ENCODE peak calls at places on chromosomes 16 and 17, in eight cellular contexts. N is K562, F is tibial artery, V is Calu3, H is progenitor cell of endocrine pancreas, G is nephron progenitor cell, Q is GM20000, E is AG04450. T is an unnamed sample.

GRCh38 chr16:30760160-30760559 is 1.7 kb downstream of the CFAP119 start:
- DNase-seq in N (no peak), F (no peak), V (no peak), H (no peak), G (no peak), Q (no peak), E (no peak), T (no peak)

GRCh38 chr17:39960406-39961053 is 2.3 kb upstream of the GSDMA start:
- DNase-seq in N (no peak), F (no peak), V (peak), H (no peak), G (no peak), Q (no peak), E (no peak), T (no peak)

GRCh38 chr17:41301916-41302901 is at the start of gene KRTAP29-1:
- DNase-seq in N (no peak), F (no peak), V (no peak), H (no peak), G (no peak), Q (no peak), E (no peak), T (no peak)

GRCh38 chr16:60792437-60792836 is 1243.8 kb downstream of the CDH8 start:
- DNase-seq in N (no peak), F (no peak), V (no peak), H (no peak), G (no peak), Q (no peak), E (no peak), T (no peak)

GRCh38 chr17:59777033-59777432 is 69.6 kb downstream of the VMP1 start:
- DNase-seq in N (no peak), F (no peak), V (no peak), H (no peak), G (no peak), Q (no peak), E (no peak), T (no peak)

GRCh38 chr16:29744541-29745101 is 1.2 kb downstream of the C16orf54 start:
- DNase-seq in N (no peak), F (no peak), V (no peak), H (no peak), G (no peak), Q (no peak), E (no peak), T (peak)

GRCh38 chr17:62631936-62632924 is 4.8 kb downstream of the MRC2 start:
- DNase-seq in N (no peak), F (no peak), V (no peak), H (no peak), G (no peak), Q (no peak), E (no peak), T (no peak)

GRCh38 chr17:80774643-80775281 is 216.9 kb upstream of the CHMP6 start:
- DNase-seq in N (no peak), F (no peak), V (no peak), H (no peak), G (no peak), Q (no peak), E (no peak), T (peak)

GRCh38 chr16:21568502-21569189 is 30.7 kb upstream of the METTL9 start:
- DNase-seq in N (no peak), F (no peak), V (no peak), H (no peak), G (no peak), Q (no peak), E (no peak), T (no peak)

GRCh38 chr16:56591377-56592060 is 2.2 kb downstream of the MT3 start:
- DNase-seq in N (no peak), F (no peak), V (no peak), H (no peak), G (no peak), Q (no peak), E (no peak), T (no peak)

GRCh38 chr17:40499551-40500189 is 1.8 kb downstream of the TNS4 start:
- DNase-seq in N (peak), F (peak), V (peak), H (peak), G (peak), Q (no peak), E (no peak), T (no peak)

GRCh38 chr17:19614900-19615299 is 33.7 kb upstream of the ALDH3A2 start:
- DNase-seq in N (no peak), F (no peak), V (no peak), H (no peak), G (no peak), Q (no peak), E (no peak), T (no peak)

GRCh38 chr17:76643553-76644148 is at the start of gene ST6GALNAC1:
- DNase-seq in N (peak), F (no peak), V (peak), H (no peak), G (no peak), Q (no peak), E (no peak), T (no peak)

GRCh38 chr17:65017375-65017774 is 39.2 kb downstream of the GNA13 start:
- DNase-seq in N (no peak), F (no peak), V (no peak), H (no peak), G (no peak), Q (no peak), E (no peak), T (no peak)

GRCh38 chr17:4004517-4005295 is 40.5 kb upstream of the ATP2A3 start:
- DNase-seq in N (peak), F (no peak), V (peak), H (peak), G (peak), Q (peak), E (no peak), T (peak)

GRCh38 chr17:34816806-34817205 is 144.5 kb downstream of the CCT6B start:
- DNase-seq in N (no peak), F (no peak), V (no peak), H (no peak), G (no peak), Q (no peak), E (no peak), T (no peak)

GRCh38 chr16:19446300-19446846 is 28.7 kb downstream of the TMC5 start:
- DNase-seq in N (no peak), F (no peak), V (no peak), H (no peak), G (no peak), Q (no peak), E (no peak), T (no peak)

GRCh38 chr17:82545071-82545462 is 25.5 kb downstream of the FOXK2 start:
- DNase-seq in N (no peak), F (no peak), V (no peak), H (no peak), G (no peak), Q (no peak), E (no peak), T (no peak)

GRCh38 chr17:28216032-28216431 is 103.0 kb upstream of the TMEM97 start:
- DNase-seq in N (no peak), F (no peak), V (no peak), H (no peak), G (no peak), Q (no peak), E (no peak), T (no peak)

GRCh38 chr16:77469639-77470038 is 34.8 kb upstream of the ADAMTS18 start:
- DNase-seq in N (no peak), F (no peak), V (no peak), H (no peak), G (no peak), Q (no peak), E (no peak), T (no peak)

GRCh38 chr16:25134306-25134705 is 22.8 kb downstream of the LCMT1 start:
- DNase-seq in N (no peak), F (no peak), V (no peak), H (no peak), G (no peak), Q (no peak), E (no peak), T (no peak)

GRCh38 chr16:396199-396598 is 800 bp upstream of the NME4 start:
- DNase-seq in N (no peak), F (no peak), V (no peak), H (no peak), G (no peak), Q (no peak), E (no peak), T (no peak)

GRCh38 chr17:61729690-61730268 is 133.5 kb downstream of the BRIP1 start:
- DNase-seq in N (no peak), F (no peak), V (no peak), H (no peak), G (no peak), Q (no peak), E (no peak), T (no peak)

GRCh38 chr17:11814655-11815262 is 182.5 kb downstream of the ZNF18 start:
- DNase-seq in N (no peak), F (no peak), V (no peak), H (no peak), G (no peak), Q (no peak), E (no peak), T (no peak)

GRCh38 chr17:46126840-46127239 is 66.4 kb downstream of the KANSL1 start:
- DNase-seq in N (no peak), F (no peak), V (no peak), H (no peak), G (no peak), Q (no peak), E (no peak), T (no peak)

GRCh38 chr17:72719582-72720493 is 372.6 kb downstream of the SLC39A11 start:
- DNase-seq in N (no peak), F (no peak), V (no peak), H (no peak), G (no peak), Q (no peak), E (no peak), T (peak)

GRCh38 chr17:51857052-51857593 is 301.4 kb downstream of the CA10 start:
- DNase-seq in N (no peak), F (no peak), V (no peak), H (no peak), G (no peak), Q (no peak), E (no peak), T (no peak)
- TF ChIP-seq CTCF in N (no peak), F (no peak), V (no peak), H (peak), G (no peak), Q (no peak), E (no peak), T (no peak)

GRCh38 chr16:84800118-84800517 is 19.7 kb upstream of the CRISPLD2 start:
- DNase-seq in N (no peak), F (no peak), V (no peak), H (no peak), G (no peak), Q (no peak), E (no peak), T (no peak)
- TF ChIP-seq CTCF in N (no peak), F (no peak), V (no peak), H (no peak), G (no peak), Q (no peak), E (no peak), T (no peak)

GRCh38 chr16:46803373-46803772 is 27.6 kb downstream of the C16orf87 start:
- DNase-seq in N (no peak), F (no peak), V (no peak), H (no peak), G (no peak), Q (no peak), E (no peak), T (no peak)

GRCh38 chr16:46796764-46797269 is 34.2 kb downstream of the C16orf87 start:
- DNase-seq in N (no peak), F (no peak), V (no peak), H (no peak), G (no peak), Q (no peak), E (no peak), T (no peak)

GRCh38 chr16:46800494-46800893 is 30.5 kb downstream of the C16orf87 start:
- DNase-seq in N (no peak), F (no peak), V (no peak), H (no peak), G (no peak), Q (no peak), E (no peak), T (no peak)

GRCh38 chr16:46801428-46802049 is 29.4 kb downstream of the C16orf87 start:
- DNase-seq in N (no peak), F (no peak), V (no peak), H (no peak), G (no peak), Q (no peak), E (no peak), T (no peak)
- TF ChIP-seq CTCF in N (peak), F (peak), V (peak), H (peak), G (peak), Q (no peak), E (peak), T (no peak)

GRCh38 chr16:47873434-47873833 is 282.4 kb downstream of the ABCC12 start:
- DNase-seq in N (peak), F (no peak), V (no peak), H (no peak), G (peak), Q (peak), E (no peak), T (peak)
- TF ChIP-seq CTCF in N (peak), F (no peak), V (peak), H (no peak), G (peak), Q (peak), E (peak), T (no peak)

DNA sequence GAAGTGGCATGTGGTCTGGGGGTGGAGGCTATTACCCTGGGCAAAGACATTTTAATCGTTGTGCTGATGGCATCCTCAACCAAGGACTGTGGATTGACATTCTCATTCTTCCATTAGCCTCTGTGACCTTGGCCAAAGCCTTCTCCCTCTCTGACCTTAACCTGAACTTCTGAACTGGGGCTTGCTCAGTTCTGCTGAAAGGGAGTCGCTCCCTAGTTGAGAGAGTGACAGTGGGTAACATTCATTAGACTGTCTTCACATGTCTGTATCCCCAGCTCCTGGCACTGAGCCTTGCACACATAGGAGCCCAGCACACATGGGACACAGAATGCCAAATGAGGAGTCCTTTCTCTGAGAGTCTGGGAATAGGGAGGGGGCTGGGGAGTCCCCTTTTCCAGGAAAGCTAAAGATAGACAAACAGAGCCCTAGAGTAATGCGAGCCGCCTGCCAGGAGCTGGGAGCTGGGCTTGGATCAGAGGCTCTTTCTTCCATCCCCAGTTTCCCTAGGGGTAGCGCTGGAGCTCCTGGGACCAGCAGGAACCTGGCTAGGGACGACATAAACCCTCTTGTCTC is 2.6 kb downstream of the TAC4 start:
- DNase-seq in N (no peak), F (peak), V (no peak), H (no peak), G (no peak), Q (no peak), E (no peak), T (no peak)
- TF ChIP-seq CTCF in N (no peak), F (no peak), V (no peak), H (no peak), G (no peak), Q (no peak), E (no peak), T (no peak)

GRCh38 chr16:28136751-28137434 is 73.4 kb upstream of the GSG1L start:
- DNase-seq in N (no peak), F (no peak), V (no peak), H (no peak), G (no peak), Q (peak), E (no peak), T (peak)

GRCh38 chr16:28146536-28146935 is 65.2 kb downstream of the XPO6 start:
- DNase-seq in N (no peak), F (no peak), V (no peak), H (no peak), G (no peak), Q (no peak), E (no peak), T (no peak)

GRCh38 chr16:28139530-28139929 is 72.2 kb downstream of the XPO6 start:
- DNase-seq in N (no peak), F (no peak), V (no peak), H (no peak), G (no peak), Q (no peak), E (no peak), T (no peak)

GRCh38 chr16:28140788-28141618 is 70.8 kb downstream of the XPO6 start:
- DNase-seq in N (no peak), F (no peak), V (no peak), H (no peak), G (no peak), Q (peak), E (no peak), T (peak)
- TF ChIP-seq CTCF in N (no peak), F (no peak), V (no peak), H (no peak), G (no peak), Q (peak), E (no peak), T (peak)